ENCODE peak calls at places on chromosomes 13 and 19, in six cellular contexts. Q, M, J, U, L and T are unnamed samples.

GRCh38 chr19:46624958-46625661 is at the start of gene PTGIR:
- DNase-seq in L (peak), M (no peak), Q (peak), U (peak), J (peak), T (peak)

GRCh38 chr19:35347171-35347929 is at the start of gene FFAR1:
- DNase-seq in U (peak), L (no peak), Q (peak), J (no peak), M (no peak), T (no peak)

GRCh38 chr19:40662925-40663711 is 27.3 kb downstream of the NUMBL start:
- DNase-seq in Q (peak), L (peak), M (peak), J (peak), U (peak), T (peak)

GRCh38 chr13:106709509-106709908 is 141.6 kb upstream of the ARGLU1 start:
- DNase-seq in Q (no peak), J (no peak), U (no peak), L (peak), M (no peak), T (no peak)

GRCh38 chr13:90830782-90831181 is 516.7 kb upstream of the MIR17HG start:
- DNase-seq in J (no peak), L (no peak), U (no peak), M (no peak), Q (no peak), T (no peak)

GRCh38 chr19:43470288-43470687 is 4.9 kb upstream of the LYPD3 start:
- DNase-seq in Q (no peak), L (no peak), M (no peak), J (peak), U (no peak), T (no peak)

GRCh38 chr19:6187374-6187773 is 51.9 kb downstream of the ACSBG2 start:
- DNase-seq in M (no peak), Q (no peak), U (no peak), J (no peak), L (no peak), T (no peak)

GRCh38 chr19:14375582-14376291 is 5.5 kb upstream of the ADGRE5 start:
- DNase-seq in L (peak), M (no peak), Q (peak), J (no peak), U (peak), T (no peak)

GRCh38 chr13:102582256-102582655 is 14.5 kb upstream of the TPP2 start:
- DNase-seq in Q (no peak), U (no peak), L (no peak), M (no peak), J (no peak), T (no peak)

GRCh38 chr19:46975918-46976782 is 43.5 kb upstream of the NPAS1 start:
- DNase-seq in Q (no peak), L (peak), J (peak), U (peak), M (peak), T (no peak)

GRCh38 chr13:36986462-36987240 is 12.5 kb downstream of the ALG5 start:
- DNase-seq in U (no peak), J (no peak), L (no peak), Q (no peak), M (no peak), T (no peak)

GRCh38 chr13:35518337-35518736 is 41.8 kb upstream of the MAB21L1 start:
- DNase-seq in J (no peak), Q (no peak), L (no peak), U (no peak), M (no peak), T (no peak)

GRCh38 chr19:42471554-42472249 is 29.0 kb upstream of the CXCL17 start:
- DNase-seq in J (no peak), L (no peak), U (no peak), Q (no peak), M (no peak), T (no peak)

GRCh38 chr19:4238831-4239230 is 8.0 kb upstream of the YJU2 start:
- DNase-seq in Q (no peak), M (no peak), J (no peak), U (no peak), L (no peak), T (no peak)

GRCh38 chr19:51479531-51480331 is 1.4 kb downstream of the CEACAM18 start:
- DNase-seq in M (no peak), J (no peak), U (peak), Q (no peak), L (no peak), T (no peak)

GRCh38 chr19:6414033-6414643 is 10.5 kb downstream of the KHSRP start:
- DNase-seq in L (no peak), J (no peak), Q (peak), U (no peak), M (no peak), T (no peak)

GRCh38 chr13:111177081-111177711 is 62.1 kb downstream of the ARHGEF7 start:
- DNase-seq in M (peak), Q (no peak), L (peak), J (peak), U (peak), T (no peak)

GRCh38 chr19:55173717-55174409 is 6.2 kb downstream of the SYT5 start:
- DNase-seq in M (no peak), L (peak), J (no peak), Q (peak), U (no peak), T (peak)

GRCh38 chr19:18939922-18940775 is 868 bp downstream of the HOMER3 start:
- DNase-seq in M (no peak), L (peak), Q (no peak), J (peak), U (peak), T (peak)

GRCh38 chr19:21693399-21693798 is 74.0 kb downstream of the ZNF100 start:
- DNase-seq in Q (no peak), M (no peak), J (no peak), U (no peak), L (no peak), T (no peak)

GRCh38 chr19:37074819-37075362 is 3.3 kb upstream of the ZNF420 start:
- DNase-seq in L (no peak), U (no peak), M (no peak), J (no peak), Q (no peak), T (no peak)

GRCh38 chr19:29404951-29405727 is 120.7 kb upstream of the VSTM2B start:
- DNase-seq in M (no peak), L (no peak), J (no peak), Q (no peak), U (no peak), T (no peak)

GRCh38 chr13:51638497-51638871 is 54.2 kb downstream of the WDFY2 start:
- DNase-seq in Q (no peak), M (no peak), L (no peak), U (no peak), J (peak), T (no peak)

GRCh38 chr19:34306213-34306661 is 51.9 kb downstream of the GARRE1 start:
- DNase-seq in Q (no peak), J (no peak), U (no peak), M (no peak), L (no peak), T (no peak)

DNA sequence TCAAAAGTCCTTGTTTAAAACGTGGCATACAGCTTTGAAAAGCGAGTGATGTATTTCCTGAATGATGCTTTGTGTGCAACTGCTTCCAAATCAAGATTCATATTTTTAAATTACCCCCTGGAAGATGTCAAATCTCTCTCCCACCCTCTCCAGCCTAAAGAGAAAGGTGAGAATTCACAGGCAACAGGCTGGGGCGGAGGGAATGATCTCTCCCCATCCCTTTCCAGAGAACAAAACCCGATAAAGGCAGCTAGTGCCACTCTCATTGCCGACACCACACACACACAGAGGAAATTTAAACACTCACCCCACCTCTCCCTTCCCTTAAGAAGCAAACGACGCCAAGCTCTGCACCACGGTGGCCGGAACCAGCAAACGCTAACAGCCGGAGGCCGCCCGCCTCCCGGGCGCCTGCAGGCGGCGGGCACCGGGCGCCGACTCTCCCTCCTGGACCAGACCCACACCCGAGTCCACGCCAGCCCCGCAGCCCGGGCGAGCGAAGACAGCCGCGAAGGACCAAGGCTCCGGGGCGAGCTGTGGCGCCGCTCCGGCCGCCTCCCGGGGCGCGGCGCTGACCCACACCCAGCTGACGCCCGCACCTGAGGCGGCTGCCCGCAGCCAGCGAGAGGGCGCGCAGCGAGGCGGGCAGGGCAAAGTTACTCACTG is 485 bp downstream of the LNX2 start:
- DNase-seq in J (peak), Q (no peak), L (peak), U (peak), M (no peak), T (peak)
- TF ChIP-seq CTCF in J (no peak), Q (peak), L (peak), U (peak), M (no peak), T (peak)

GRCh38 chr19:49136771-49137171 is 17.4 kb downstream of the PPFIA3 start:
- DNase-seq in U (peak), L (peak), Q (no peak), J (no peak), M (no peak), T (no peak)

GRCh38 chr19:49133621-49134454 is 14.5 kb downstream of the PPFIA3 start:
- DNase-seq in U (peak), M (no peak), J (no peak), Q (peak), L (peak), T (no peak)

GRCh38 chr19:49130325-49130724 is 11.0 kb downstream of the PPFIA3 start:
- DNase-seq in J (no peak), L (no peak), M (no peak), U (no peak), Q (no peak), T (no peak)

GRCh38 chr19:49135686-49136085 is 16.3 kb downstream of the PPFIA3 start:
- DNase-seq in L (no peak), M (no peak), J (no peak), Q (no peak), U (no peak), T (no peak)

DNA sequence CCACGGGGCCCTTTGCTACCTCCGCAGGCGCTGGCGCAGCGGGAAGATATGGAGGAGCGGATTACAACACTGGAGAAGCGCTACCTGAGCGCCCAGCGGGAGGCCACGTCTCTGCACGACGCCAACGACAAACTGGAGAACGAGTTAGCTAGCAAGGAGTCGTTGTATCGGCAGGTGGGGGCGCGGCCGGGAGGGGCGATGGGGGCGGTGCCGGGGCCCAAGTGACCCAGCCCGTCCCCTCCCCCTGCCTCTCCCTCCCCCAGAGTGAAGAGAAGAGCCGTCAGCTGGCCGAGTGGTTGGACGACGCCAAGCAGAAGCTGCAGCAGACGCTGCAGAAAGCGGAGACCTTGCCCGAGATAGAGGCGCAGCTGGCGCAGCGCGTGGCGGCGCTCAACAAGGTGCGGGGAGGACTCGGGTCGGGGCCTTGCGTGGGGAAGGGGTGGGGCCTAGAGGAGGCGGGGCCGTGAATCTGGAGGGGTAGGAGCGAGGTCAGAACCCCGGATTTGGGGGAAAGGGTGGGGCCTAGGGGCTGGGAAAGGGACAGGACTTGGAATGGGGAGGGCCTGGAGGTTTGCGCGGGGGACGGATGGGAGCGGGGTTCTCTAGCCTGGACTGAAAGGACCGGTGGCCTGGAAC is 13.7 kb downstream of the PPFIA3 start:
- DNase-seq in M (no peak), L (no peak), Q (peak), J (no peak), U (no peak), T (no peak)
- H3K4me3 ChIP-seq in M (no peak), L (peak), Q (peak), J (no peak), U (peak), T (no peak)

DNA sequence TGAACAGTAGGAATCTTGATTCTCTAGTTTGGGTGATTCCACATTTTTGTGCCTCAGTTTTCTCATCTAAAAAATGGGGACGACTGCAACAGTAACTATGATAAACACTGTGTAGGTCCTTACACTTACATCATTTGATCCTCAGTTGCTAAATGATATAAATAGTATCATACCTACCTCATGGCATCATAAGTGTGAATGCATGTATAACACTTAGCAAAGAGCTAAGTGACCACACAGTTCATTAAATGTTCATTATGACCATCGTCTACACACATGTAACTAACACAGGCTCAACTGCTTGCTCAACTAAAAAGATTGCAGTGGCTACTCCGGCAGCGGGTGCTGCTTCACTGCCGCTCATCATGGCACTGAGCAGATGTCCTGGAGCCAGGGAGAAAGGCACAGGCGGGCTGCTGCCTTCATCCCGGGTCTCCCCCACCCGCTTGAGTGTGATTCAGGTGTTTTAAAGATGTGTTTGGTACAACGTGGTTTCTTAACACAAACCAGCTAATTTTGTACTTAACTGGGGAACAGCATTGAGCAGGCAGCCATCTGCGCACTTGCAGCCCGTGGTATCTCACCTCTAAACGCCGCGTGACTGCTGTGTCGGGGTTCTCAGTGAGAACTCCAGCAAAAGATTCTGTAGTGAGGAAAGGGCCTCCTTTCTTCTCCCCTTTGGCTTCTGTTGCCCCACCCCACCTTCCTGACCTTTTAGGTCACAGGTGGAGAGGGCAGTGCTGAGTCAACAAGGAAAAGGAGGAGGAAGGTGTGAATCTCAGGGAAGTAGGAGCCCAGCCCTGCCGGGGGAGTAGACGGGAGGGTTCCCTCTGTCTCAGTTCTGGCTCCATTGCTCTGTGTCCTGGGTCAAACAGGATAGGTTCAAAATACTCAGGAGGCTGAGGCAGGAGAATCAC is 11.7 kb upstream of the ACTN4 start:
- DNase-seq in J (no peak), L (no peak), Q (no peak), M (no peak), U (no peak), T (no peak)
- H3K27ac ChIP-seq in J (no peak), L (peak), Q (peak), M (peak), U (no peak), T (no peak)

GRCh38 chr19:10478476-10478875 is 24.7 kb downstream of the KEAP1 start:
- DNase-seq in J (no peak), M (no peak), Q (no peak), L (no peak), U (no peak), T (no peak)

GRCh38 chr19:10474962-10475451 is 28.1 kb downstream of the KEAP1 start:
- DNase-seq in U (no peak), Q (peak), J (no peak), M (no peak), L (no peak), T (no peak)

GRCh38 chr19:10473192-10473591 is 30.0 kb downstream of the KEAP1 start:
- DNase-seq in J (no peak), M (no peak), L (no peak), U (no peak), Q (no peak), T (no peak)

GRCh38 chr19:10478903-10479384 is 24.2 kb downstream of the KEAP1 start:
- DNase-seq in M (peak), J (peak), Q (peak), U (peak), L (peak), T (peak)
- TF ChIP-seq CTCF in M (peak), J (no peak), Q (peak), U (peak), L (peak), T (no peak)

GRCh38 chr13:30406779-30407416 is 15.4 kb upstream of the UBE2L5 start:
- DNase-seq in L (no peak), M (no peak), Q (no peak), J (no peak), U (no peak), T (no peak)

GRCh38 chr13:30410705-30411125 is 11.6 kb upstream of the UBE2L5 start:
- DNase-seq in Q (no peak), L (no peak), J (peak), U (no peak), M (no peak), T (no peak)

GRCh38 chr13:30412351-30412750 is 9.9 kb upstream of the UBE2L5 start:
- DNase-seq in L (no peak), U (no peak), M (no peak), Q (no peak), J (no peak), T (no peak)

GRCh38 chr13:30409911-30410704 is 12.2 kb upstream of the UBE2L5 start:
- DNase-seq in Q (no peak), U (peak), L (peak), J (peak), M (no peak), T (no peak)

GRCh38 chr13:30408319-30409101 is 13.8 kb upstream of the UBE2L5 start:
- DNase-seq in J (peak), L (peak), Q (peak), U (peak), M (peak), T (no peak)
- H3K4me3 ChIP-seq in J (peak), L (peak), Q (no peak), U (peak), M (peak), T (no peak)

GRCh38 chr13:112966776-112967175 is 2.2 kb upstream of the MCF2L start:
- DNase-seq in U (peak), J (no peak), M (peak), Q (no peak), L (no peak), T (no peak)

GRCh38 chr13:112967666-112968379 is 1.2 kb upstream of the MCF2L start:
- DNase-seq in L (no peak), Q (no peak), U (peak), M (no peak), J (no peak), T (no peak)

GRCh38 chr13:112969692-112970338 is 801 bp downstream of the MCF2L start:
- DNase-seq in J (no peak), U (peak), L (no peak), Q (no peak), M (no peak), T (no peak)

GRCh38 chr13:112968910-112969691 is at the start of gene MCF2L:
- DNase-seq in L (peak), M (no peak), J (peak), Q (peak), U (peak), T (peak)

GRCh38 chr13:112968380-112968909 is 569 bp upstream of the MCF2L start:
- DNase-seq in L (no peak), J (no peak), Q (no peak), U (peak), M (no peak), T (no peak)
- H3K27ac ChIP-seq in L (peak), J (no peak), Q (no peak), U (no peak), M (peak), T (peak)

GRCh38 chr19:31231181-31231580 is 118.1 kb downstream of the TSHZ3 start:
- DNase-seq in L (no peak), Q (no peak), U (no peak), J (peak), M (no peak), T (no peak)
- TF ChIP-seq CTCF in L (no peak), Q (no peak), U (no peak), J (no peak), M (no peak), T (no peak)

DNA sequence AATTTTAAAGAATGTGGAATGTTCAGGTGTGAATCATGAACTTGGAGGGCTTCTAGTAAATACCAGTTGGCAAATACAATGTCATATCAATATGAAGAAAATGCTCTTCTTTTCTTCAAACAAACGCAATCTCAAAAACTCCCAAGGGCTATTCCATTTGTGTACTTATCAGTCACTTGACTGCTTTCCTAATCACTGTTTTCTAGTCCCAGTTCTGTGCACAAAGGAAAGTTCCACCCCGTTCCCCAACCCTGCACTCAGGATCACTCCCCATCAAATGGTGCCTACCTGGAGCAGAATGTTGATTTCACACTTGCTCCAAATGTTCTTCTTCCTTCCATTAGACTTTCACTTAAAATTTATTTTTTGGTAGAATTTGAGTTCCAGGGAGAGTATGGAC is 92.6 kb upstream of the RFC3 start:
- DNase-seq in Q (no peak), U (no peak), M (no peak), J (no peak), L (no peak), T (no peak)
- H3K4me3 ChIP-seq in Q (no peak), U (no peak), M (no peak), J (no peak), L (no peak), T (no peak)